ENCODE peak calls at places on chromosomes 16 and 17, in six cellular contexts. N is left cardiac atrium; Z is NCI-H187; X is NCI-H524; G is stimulated activated CD8-positive, alpha-beta memory T cell treated with anti-CD3 and anti-CD28 coated beads, Interleukin-4, amount 100 ng/mL, for 1 hour; P is HT-29. H is an unnamed sample.

GRCh38 chr17:32123782-32124181 is 18.5 kb upstream of the RHOT1 start:
- DNase-seq in N (no peak), Z (no peak), X (no peak), G (no peak), P (no peak), H (no peak)

GRCh38 chr17:63358111-63358839 is 87.8 kb downstream of the CYB561 start:
- DNase-seq in N (no peak), Z (no peak), X (no peak), G (no peak), P (no peak), H (no peak)

GRCh38 chr16:27429981-27430441 is 28.0 kb downstream of the IL21R start:
- DNase-seq in N (no peak), Z (no peak), X (no peak), G (no peak), P (no peak), H (no peak)

GRCh38 chr17:31489295-31490018 is 98.0 kb downstream of the RAB11FIP4 start:
- DNase-seq in N (no peak), Z (no peak), X (no peak), G (no peak), P (peak), H (no peak)

GRCh38 chr16:53052519-53053501 is at the start of gene CHD9NB:
- DNase-seq in N (no peak), Z (no peak), X (peak), G (no peak), P (peak), H (no peak)

GRCh38 chr16:9827062-9827752 is 355.0 kb downstream of the GRIN2A start:
- DNase-seq in N (no peak), Z (no peak), X (no peak), G (no peak), P (no peak), H (no peak)

GRCh38 chr16:80718480-80719220 is 85.7 kb downstream of the CDYL2 start:
- DNase-seq in N (no peak), Z (peak), X (peak), G (no peak), P (peak), H (no peak)

GRCh38 chr16:11094075-11094593 is 149.8 kb downstream of the CLEC16A start:
- DNase-seq in N (no peak), Z (no peak), X (peak), G (peak), P (no peak), H (no peak)

H was measured in cortex of kidney.